ENCODE peak calls at places on chromosomes 11 and 22, in ten cellular contexts. U, E, X, T, Q, N, H, Z, R and D are unnamed samples.

GRCh38 chr11:17813391-17814059 is 78.9 kb downstream of the KCNC1 start:
- DNase-seq in U (no peak), E (no peak), X (no peak), T (no peak), Q (no peak), N (no peak), H (no peak), Z (no peak), R (no peak), D (no peak)

GRCh38 chr11:19602906-19603305 is 109.7 kb upstream of the NAV2 start:
- DNase-seq in U (no peak), E (no peak), X (no peak), T (no peak), Q (no peak), N (no peak), H (no peak), Z (no peak), R (no peak), D (no peak)

GRCh38 chr11:114099392-114100178 is 40.1 kb downstream of the ZBTB16 start:
- DNase-seq in U (no peak), E (no peak), X (no peak), T (no peak), Q (no peak), N (no peak), H (no peak), Z (no peak), R (no peak), D (no peak)

GRCh38 chr11:23021287-23021863 is 161.1 kb upstream of the CCDC179 start:
- DNase-seq in U (peak; percentile 43), E (no peak), X (no peak), T (peak; percentile 43), Q (peak; percentile 51), N (no peak), H (peak; percentile 12), Z (no peak), R (peak; percentile 25), D (no peak)

GRCh38 chr11:35364101-35364780 is 55.1 kb downstream of the SLC1A2 start:
- DNase-seq in U (peak; percentile 93), E (no peak), X (peak; percentile 74), T (no peak), Q (peak; percentile 86), N (peak; percentile 41), H (peak; percentile 74), Z (peak; percentile 10), R (no peak), D (peak; percentile 76)

GRCh38 chr11:30936476-30936875 is 350.3 kb upstream of the MPPED2 start:
- DNase-seq in U (peak; percentile 8), E (no peak), X (no peak), T (no peak), Q (peak; percentile 27), N (no peak), H (no peak), Z (no peak), R (no peak), D (no peak)

GRCh38 chr22:28608546-28608945 is 71.1 kb downstream of the TTC28 start:
- DNase-seq in U (no peak), E (no peak), X (no peak), T (no peak), Q (no peak), N (no peak), H (no peak), Z (no peak), R (no peak), D (no peak)

GRCh38 chr11:57131080-57131790 is 50.5 kb upstream of the LRRC55 start:
- DNase-seq in U (peak; percentile 34), E (peak; percentile 8), X (no peak), T (peak; percentile 47), Q (peak; percentile 13), N (peak; percentile 20), H (peak; percentile 45), Z (no peak), R (peak; percentile 63), D (no peak)

DNA sequence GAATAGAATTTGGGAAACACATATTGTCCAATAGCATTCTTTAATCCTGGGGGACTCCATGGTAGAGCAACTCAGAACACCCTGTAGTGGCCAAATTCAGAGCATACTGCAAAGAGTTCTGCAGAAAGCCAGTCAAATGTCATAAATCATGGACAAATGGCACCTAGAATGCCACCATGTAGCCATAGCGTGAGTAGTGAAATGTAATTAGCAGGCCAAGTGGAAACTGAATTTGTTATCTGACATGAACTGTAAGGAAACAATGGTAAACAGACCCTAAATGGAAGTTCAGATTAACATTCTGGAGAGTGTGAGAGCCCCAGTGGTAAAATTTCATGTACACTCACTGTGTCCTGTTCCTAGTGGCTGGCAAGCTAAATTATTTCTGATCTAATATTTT is 7.0 kb upstream of the PRSS23 start:
- DNase-seq in U (no peak), E (no peak), X (no peak), T (no peak), Q (no peak), N (no peak), H (no peak), Z (no peak), R (no peak), D (no peak)
- H3K4me3 ChIP-seq in U (no peak overlapping the region), E (no peak overlapping the region), X (no peak overlapping the region), T (no peak overlapping the region), Q (no peak overlapping the region), N (no peak overlapping the region), H (no peak overlapping the region), Z (no peak overlapping the region), R (no peak overlapping the region), D (no peak overlapping the region)

GRCh38 chr11:116232364-116232801 is 540.4 kb downstream of the BUD13 start:
- DNase-seq in U (no peak), E (no peak), X (no peak), T (no peak), Q (no peak), N (no peak), H (no peak), Z (no peak), R (no peak), D (no peak)

GRCh38 chr11:116233581-116233980 is 539.2 kb downstream of the BUD13 start:
- DNase-seq in U (no peak), E (no peak), X (no peak), T (no peak), Q (no peak), N (no peak), H (no peak), Z (no peak), R (no peak), D (no peak)

GRCh38 chr11:116229581-116229980 is 543.2 kb downstream of the BUD13 start:
- DNase-seq in U (no peak), E (no peak), X (no peak), T (no peak), Q (no peak), N (no peak), H (no peak), Z (no peak), R (no peak), D (no peak)

GRCh38 chr11:116230453-116230852 is 542.3 kb downstream of the BUD13 start:
- DNase-seq in U (no peak), E (no peak), X (no peak), T (no peak), Q (no peak), N (no peak), H (no peak), Z (no peak), R (no peak), D (no peak)

DNA sequence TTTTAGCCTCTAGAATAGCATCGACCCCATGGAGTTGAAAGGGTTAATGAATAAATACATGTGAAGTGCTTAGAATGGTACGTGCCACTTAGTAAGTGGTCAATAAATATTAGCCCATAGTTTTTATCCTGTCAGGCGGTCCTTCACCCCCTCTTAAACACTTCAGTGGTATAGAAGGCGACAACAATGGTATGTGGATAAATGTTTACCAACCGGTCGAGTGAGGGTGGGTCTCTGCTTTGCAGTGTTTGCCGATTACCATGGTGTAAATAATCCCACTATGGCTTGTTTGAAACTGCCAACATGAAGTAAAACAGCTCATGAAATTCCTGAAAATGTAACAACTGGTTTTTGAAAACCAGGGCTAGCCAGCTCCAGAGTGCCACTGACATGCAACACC is 541.2 kb downstream of the BUD13 start:
- DNase-seq in U (no peak), E (no peak), X (no peak), T (no peak), Q (no peak), N (no peak), H (no peak), Z (no peak), R (no peak), D (no peak)
- H3K4me3 ChIP-seq in U (no peak overlapping the region), E (no peak overlapping the region), X (no peak overlapping the region), T (no peak overlapping the region), Q (no peak overlapping the region), N (no peak overlapping the region), H (no peak overlapping the region), Z (no peak overlapping the region), R (no peak overlapping the region), D (no peak overlapping the region)

GRCh38 chr11:1412377-1413095 is 22.8 kb downstream of the BRSK2 start:
- DNase-seq in U (no peak), E (no peak), X (no peak), T (no peak), Q (no peak), N (no peak), H (no peak), Z (no peak), R (no peak), D (no peak)

GRCh38 chr11:1409108-1409851 is 19.5 kb downstream of the BRSK2 start:
- DNase-seq in U (no peak), E (no peak), X (no peak), T (no peak), Q (no peak), N (no peak), H (no peak), Z (no peak), R (no peak), D (no peak)

GRCh38 chr11:1408346-1408745 is 18.6 kb downstream of the BRSK2 start:
- DNase-seq in U (no peak), E (no peak), X (no peak), T (no peak), Q (no peak), N (no peak), H (no peak), Z (no peak), R (no peak), D (no peak)

GRCh38 chr11:1411301-1411700 is 21.6 kb downstream of the BRSK2 start:
- DNase-seq in U (no peak), E (no peak), X (no peak), T (no peak), Q (no peak), N (no peak), H (no peak), Z (no peak), R (no peak), D (no peak)

GRCh38 chr11:1410366-1411291 is 20.9 kb downstream of the BRSK2 start:
- DNase-seq in U (peak; percentile 15), E (no peak), X (no peak), T (peak; percentile 90), Q (no peak), N (no peak), H (no peak), Z (no peak), R (no peak), D (no peak)
- H3K4me3 ChIP-seq in U (no peak overlapping the region), E (no peak overlapping the region), X (no peak overlapping the region), T (no peak overlapping the region), Q (no peak overlapping the region), N (no peak overlapping the region), H (no peak overlapping the region), Z (no peak overlapping the region), R (no peak overlapping the region), D (no peak overlapping the region)

DNA sequence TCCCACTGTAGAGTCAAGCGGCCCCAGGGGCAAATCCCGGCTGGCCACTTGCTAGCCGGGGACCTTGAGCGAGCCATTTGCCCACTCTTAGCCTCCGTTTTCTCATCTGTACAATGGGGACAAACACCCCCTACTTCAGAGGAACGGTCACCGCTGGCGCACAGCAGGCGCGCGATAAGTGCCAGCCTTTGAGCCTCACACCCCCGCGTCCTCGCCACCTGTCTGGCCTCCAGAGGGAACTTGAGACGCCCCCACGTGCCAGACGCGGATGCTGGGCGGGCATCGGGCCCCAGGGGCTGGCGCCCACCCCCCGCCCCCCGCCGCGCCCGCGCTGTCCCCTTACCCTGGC is 72.7 kb upstream of the TCF20 start:
- DNase-seq in U (no peak), E (no peak), X (no peak), T (no peak), Q (no peak), N (no peak), H (peak; percentile 21), Z (no peak), R (no peak), D (no peak)
- H3K4me3 ChIP-seq in U (peak overlapping the region; percentile 25), E (peak overlapping the region; percentile 48), X (peak overlapping the region; percentile 47), T (peak overlapping the region; percentile 44), Q (peak overlapping the region; percentile 62), N (peak overlapping the region; percentile 59), H (peak overlapping the region; percentile 71), Z (peak overlapping the region; percentile 44), R (peak overlapping the region; percentile 39), D (peak overlapping the region; percentile 53)